ENCODE peak calls at places on chromosomes 11 and 22, in eight cellular contexts. J is HCT116, L is heart left ventricle, U is IMR-90, H is upper lobe of left lung, T is body of pancreas, Q is right lobe of liver, E is GM12878. Z is an unnamed sample.

GRCh38 chr11:68855205-68855978 is 13.7 kb upstream of the CPT1A start:
- ATAC-seq in H (peak; percentile 87), T (peak; percentile 77), J (no peak), Q (peak; percentile 65), E (peak; percentile 36), U (peak; percentile 96), L (peak; percentile 83), Z (peak; percentile 72)

GRCh38 chr11:69348414-69349235 is 54.7 kb downstream of the MYEOV start:
- ATAC-seq in E (no peak), J (no peak), H (no peak), L (no peak), T (no peak), U (no peak), Q (no peak), Z (no peak)

GRCh38 chr22:46708766-46709330 is 29.2 kb downstream of the CERK start:
- ATAC-seq in J (no peak), E (no peak), T (no peak), U (no peak), Q (no peak), L (no peak), H (no peak), Z (no peak)

GRCh38 chr11:12137005-12137690 is 26.8 kb downstream of the MICAL2 start:
- ATAC-seq in L (peak; percentile 14), H (no peak), T (peak; percentile 15), Q (no peak), U (no peak), E (no peak), J (no peak), Z (no peak)

GRCh38 chr22:33240901-33241300 is 182.7 kb upstream of the SYN3 start:
- ATAC-seq in T (no peak), H (no peak), J (no peak), E (no peak), U (no peak), Q (no peak), L (no peak), Z (no peak)

GRCh38 chr11:95345651-95346050 is 114.6 kb upstream of the SESN3 start:
- ATAC-seq in U (no peak), L (no peak), Q (no peak), E (peak; percentile 68), T (no peak), H (no peak), J (no peak), Z (no peak)

GRCh38 chr11:6523253-6523652 is 26.2 kb downstream of the DNHD1 start:
- ATAC-seq in Q (no peak), H (no peak), U (peak; percentile 88), T (no peak), L (no peak), J (peak; percentile 74), E (no peak), Z (no peak)

GRCh38 chr11:96145163-96145585 is 197.8 kb downstream of the MAML2 start:
- ATAC-seq in J (no peak), E (no peak), L (no peak), Q (no peak), U (no peak), H (no peak), T (no peak), Z (no peak)

GRCh38 chr11:127791844-127792243 is 791.3 kb upstream of the KIRREL3 start:
- ATAC-seq in J (no peak), L (no peak), T (no peak), H (no peak), E (no peak), Q (no peak), U (no peak), Z (no peak)

DNA sequence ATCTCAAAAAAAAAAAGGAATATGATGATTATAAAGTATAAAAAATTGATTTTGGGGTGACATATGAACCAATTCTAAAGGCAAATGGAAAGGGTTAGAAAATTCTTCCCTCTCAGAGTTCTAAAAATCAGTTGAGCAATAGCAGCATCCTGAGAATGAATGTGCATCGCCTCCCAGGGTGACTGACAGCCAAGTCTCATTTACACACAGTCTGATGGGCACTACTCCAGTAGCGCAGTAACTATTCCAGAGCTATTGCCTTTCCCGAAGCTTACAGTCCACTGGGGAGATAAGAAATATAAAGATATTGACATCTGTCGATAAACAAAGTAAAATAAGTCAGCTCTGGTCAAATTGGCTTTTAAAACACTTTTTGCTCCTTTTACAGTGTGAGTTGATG is 32.3 kb upstream of the SORL1 start:
- ATAC-seq in Q (no peak), J (no peak), H (no peak), T (no peak), U (no peak), E (no peak), L (no peak), Z (no peak)
- H3K36me3 ChIP-seq in Q (no peaks in the 10 kb centered on the region), J (no peaks in the 10 kb centered on the region), H (no peaks in the 10 kb centered on the region), T (no peaks in the 10 kb centered on the region), U (no peaks in the 10 kb centered on the region), E (no peaks in the 10 kb centered on the region), L (no peaks in the 10 kb centered on the region), Z (no peaks in the 10 kb centered on the region)

GRCh38 chr22:17628304-17629166 is at the start of gene ATP6V1E1:
- ATAC-seq in Q (peak; percentile 98), H (peak; percentile 100), T (peak; percentile 100), E (peak; percentile 100), U (peak; percentile 99), J (peak; percentile 96), L (peak; percentile 100), Z (peak; percentile 100)
- TF ChIP-seq POLR2A in Q (peak; percentile 86), H (peak; percentile 91), T (peak; percentile 85), E (peak; percentile 78), U (peak; percentile 88), J (peak; percentile 60), L (no peak), Z (peak; percentile 79)

GRCh38 chr11:7994581-7995278 is 7.6 kb downstream of the EIF3F start:
- ATAC-seq in Q (no peak), T (no peak), H (no peak), L (peak; percentile 12), J (no peak), U (no peak), E (no peak), Z (no peak)
- H3K36me3 ChIP-seq in Q (peaks cover 65% of the 10 kb centered on the region), T (peaks cover 28% of the 10 kb centered on the region), H (peaks cover 79% of the 10 kb centered on the region), L (peaks cover 86% of the 10 kb centered on the region), J (peaks cover 69% of the 10 kb centered on the region), U (peaks cover 48% of the 10 kb centered on the region), E (peaks cover 22% of the 10 kb centered on the region), Z (peaks cover 87% of the 10 kb centered on the region)

GRCh38 chr11:1909524-1909923 is 10.0 kb upstream of the TNNT3 start:
- ATAC-seq in L (no peak), E (no peak), J (no peak), U (no peak), H (no peak), T (no peak), Q (no peak), Z (no peak)

GRCh38 chr11:1906146-1906545 is 13.4 kb upstream of the TNNT3 start:
- ATAC-seq in T (no peak), E (no peak), H (no peak), J (no peak), L (no peak), Q (no peak), U (no peak), Z (no peak)

GRCh38 chr11:1906623-1907423 is 12.7 kb upstream of the TNNT3 start:
- ATAC-seq in Q (no peak), E (no peak), J (no peak), U (no peak), L (no peak), H (no peak), T (no peak), Z (no peak)

GRCh38 chr11:1907955-1908354 is 11.5 kb upstream of the TNNT3 start:
- ATAC-seq in T (no peak), U (no peak), E (no peak), Q (no peak), J (no peak), L (peak; percentile 51), H (peak; percentile 62), Z (peak; percentile 68)

DNA sequence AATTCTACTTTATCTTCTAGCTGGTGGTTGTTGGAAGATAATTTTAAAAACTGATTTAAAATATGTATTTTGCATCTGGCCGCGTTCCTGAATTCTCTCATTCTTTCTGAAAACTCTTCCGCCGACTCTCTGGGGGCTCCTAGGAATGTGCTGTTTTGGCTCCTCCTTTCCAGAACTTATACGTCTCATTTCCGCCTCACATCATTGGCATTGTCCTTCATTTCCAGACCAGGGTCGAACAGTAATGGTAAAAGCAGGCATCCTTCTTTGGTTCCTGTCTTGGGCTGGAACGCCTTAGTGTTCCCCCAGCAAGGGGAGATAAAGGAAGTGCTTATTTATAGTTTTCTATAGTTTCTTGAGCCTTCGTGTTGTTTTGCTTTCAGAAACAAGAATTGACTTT is 10.9 kb upstream of the TNNT3 start:
- ATAC-seq in E (no peak), L (peak; percentile 80), Q (no peak), T (no peak), H (peak; percentile 65), U (peak; percentile 27), J (no peak), Z (no peak)
- TF ChIP-seq POLR2A in E (no peak), L (no peak), Q (no peak), T (no peak), H (no peak), U (no peak), J (no peak), Z (no peak)

DNA sequence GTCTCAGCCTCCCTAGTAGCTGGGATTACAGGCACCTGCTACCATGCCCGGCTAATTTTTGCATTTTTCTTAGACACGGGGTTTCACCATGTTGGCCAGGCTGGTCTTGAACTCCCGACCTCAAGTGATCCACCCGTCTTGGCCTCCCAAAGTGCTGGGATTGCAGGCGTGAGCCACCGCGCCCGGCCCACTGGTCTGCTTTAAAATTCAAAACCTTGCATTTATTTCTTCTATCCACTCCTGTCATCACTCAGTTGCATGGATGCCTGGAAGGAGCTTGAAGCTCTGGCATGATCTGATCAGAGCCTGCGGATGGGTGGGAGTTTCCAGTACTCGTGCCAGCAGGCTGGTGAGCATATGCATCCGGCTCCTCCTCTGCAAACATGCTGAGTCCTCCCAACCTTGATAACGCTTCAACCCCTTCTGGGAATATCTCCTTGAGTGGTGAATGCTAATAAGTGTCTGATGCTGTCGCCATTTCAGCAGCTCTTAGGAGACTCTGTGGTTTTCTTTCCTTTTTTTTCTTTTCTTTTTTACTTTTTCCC is 39.6 kb downstream of the UBASH3B start:
- ATAC-seq in T (no peak), H (no peak), L (no peak), Q (no peak), U (no peak), E (no peak), J (no peak), Z (no peak)
- H3K36me3 ChIP-seq in T (no peaks in the 10 kb centered on the region), H (no peaks in the 10 kb centered on the region), L (no peaks in the 10 kb centered on the region), Q (no peaks in the 10 kb centered on the region), U (no peaks in the 10 kb centered on the region), E (no peaks in the 10 kb centered on the region), J (no peaks in the 10 kb centered on the region), Z (no peaks in the 10 kb centered on the region)

GRCh38 chr11:65040520-65041205 is 347 bp upstream of the SAC3D1 start:
- ATAC-seq in T (peak; percentile 93), E (peak; percentile 98), J (peak; percentile 91), U (peak; percentile 96), H (peak; percentile 97), L (peak; percentile 96), Q (peak; percentile 95), Z (peak; percentile 95)
- TF ChIP-seq POLR2A in T (peak; percentile 44), E (peak; percentile 67), J (peak; percentile 27), U (no peak), H (peak; percentile 57), L (no peak), Q (peak; percentile 30), Z (no peak)

GRCh38 chr11:112050721-112051120 is 23.1 kb downstream of the PIH1D2 start:
- ATAC-seq in J (no peak), Q (no peak), L (no peak), H (no peak), T (no peak), E (peak; percentile 84), U (no peak), Z (no peak)
- H3K36me3 ChIP-seq in J (peaks cover 22% of the 10 kb centered on the region), Q (peaks cover 39% of the 10 kb centered on the region), L (peaks cover 99% of the 10 kb centered on the region), H (peaks cover 47% of the 10 kb centered on the region), T (no peaks in the 10 kb centered on the region), E (peaks cover 1% of the 10 kb centered on the region), U (peaks cover 19% of the 10 kb centered on the region), Z (peaks cover 80% of the 10 kb centered on the region)

Z was measured in gastroesophageal sphincter.